ENCODE peak calls at places on chromosomes 3 and 15, in ten cellular contexts. One of them, this sample, is unnamed.

GRCh38 chr15:51314391-51315337 is 23.7 kb downstream of the CYP19A1 start:
- DNase-seq in stimulated activated effector memory CD8-positive, alpha-beta T cell treated with anti-CD3 and anti-CD28 coated beads, Interleukin-12 subunit alpha, Interleukin-12 subunit beta, amount 100 ng/mL, for 72 hours: no peak
- DNase-seq in posterior vena cava: no peak
- DNase-seq in OCI-M1: no peak
- DNase-seq in HFF-Myc: no peak
- DNase-seq in NCI-H69: no peak
- DNase-seq in M059J: no peak
- DNase-seq in memory B cell: no peak
- DNase-seq in ELR: no peak
- DNase-seq in KG1: no peak
- DNase-seq in this sample: no peak

GRCh38 chr3:15556512-15556911 is 35.0 kb upstream of the COLQ start:
- DNase-seq in stimulated activated effector memory CD8-positive, alpha-beta T cell treated with anti-CD3 and anti-CD28 coated beads, Interleukin-12 subunit alpha, Interleukin-12 subunit beta, amount 100 ng/mL, for 72 hours: no peak
- DNase-seq in posterior vena cava: no peak
- DNase-seq in OCI-M1: peak; percentile 10
- DNase-seq in HFF-Myc: no peak
- DNase-seq in NCI-H69: no peak
- DNase-seq in M059J: no peak
- DNase-seq in memory B cell: peak; percentile 30
- DNase-seq in ELR: no peak
- DNase-seq in KG1: no peak
- DNase-seq in this sample: no peak

GRCh38 chr3:171972965-171973364 is 66.4 kb upstream of the FNDC3B start:
- DNase-seq in stimulated activated effector memory CD8-positive, alpha-beta T cell treated with anti-CD3 and anti-CD28 coated beads, Interleukin-12 subunit alpha, Interleukin-12 subunit beta, amount 100 ng/mL, for 72 hours: no peak
- DNase-seq in posterior vena cava: no peak
- DNase-seq in OCI-M1: no peak
- DNase-seq in HFF-Myc: no peak
- DNase-seq in NCI-H69: no peak
- DNase-seq in M059J: no peak
- DNase-seq in memory B cell: no peak
- DNase-seq in ELR: no peak
- DNase-seq in KG1: no peak
- DNase-seq in this sample: no peak

GRCh38 chr15:59170295-59170881 is 36.3 kb upstream of the LDHAL6B start:
- DNase-seq in stimulated activated effector memory CD8-positive, alpha-beta T cell treated with anti-CD3 and anti-CD28 coated beads, Interleukin-12 subunit alpha, Interleukin-12 subunit beta, amount 100 ng/mL, for 72 hours: no peak
- DNase-seq in posterior vena cava: peak; percentile 85
- DNase-seq in OCI-M1: no peak
- DNase-seq in HFF-Myc: peak; percentile 98
- DNase-seq in NCI-H69: peak; percentile 93
- DNase-seq in M059J: peak; percentile 97
- DNase-seq in memory B cell: no peak
- DNase-seq in ELR: peak; percentile 71
- DNase-seq in KG1: no peak
- DNase-seq in this sample: no peak

GRCh38 chr3:38649500-38650247 is at the start of gene SCN5A:
- DNase-seq in stimulated activated effector memory CD8-positive, alpha-beta T cell treated with anti-CD3 and anti-CD28 coated beads, Interleukin-12 subunit alpha, Interleukin-12 subunit beta, amount 100 ng/mL, for 72 hours: no peak
- DNase-seq in posterior vena cava: peak; percentile 78
- DNase-seq in OCI-M1: peak; percentile 20
- DNase-seq in HFF-Myc: no peak
- DNase-seq in NCI-H69: peak; percentile 60
- DNase-seq in M059J: peak; percentile 31
- DNase-seq in memory B cell: no peak
- DNase-seq in ELR: peak; percentile 30
- DNase-seq in KG1: no peak
- DNase-seq in this sample: peak; percentile 13

GRCh38 chr15:44137750-44138149 is 57.3 kb downstream of the FRMD5 start:
- DNase-seq in stimulated activated effector memory CD8-positive, alpha-beta T cell treated with anti-CD3 and anti-CD28 coated beads, Interleukin-12 subunit alpha, Interleukin-12 subunit beta, amount 100 ng/mL, for 72 hours: no peak
- DNase-seq in posterior vena cava: no peak
- DNase-seq in OCI-M1: peak; percentile 66
- DNase-seq in HFF-Myc: no peak
- DNase-seq in NCI-H69: peak; percentile 91
- DNase-seq in M059J: peak; percentile 78
- DNase-seq in memory B cell: no peak
- DNase-seq in ELR: peak; percentile 34
- DNase-seq in KG1: no peak
- DNase-seq in this sample: no peak

GRCh38 chr3:40452562-40452875 is 4.6 kb upstream of the RPL14 start:
- DNase-seq in stimulated activated effector memory CD8-positive, alpha-beta T cell treated with anti-CD3 and anti-CD28 coated beads, Interleukin-12 subunit alpha, Interleukin-12 subunit beta, amount 100 ng/mL, for 72 hours: no peak
- DNase-seq in posterior vena cava: no peak
- DNase-seq in OCI-M1: no peak
- DNase-seq in HFF-Myc: no peak
- DNase-seq in NCI-H69: no peak
- DNase-seq in M059J: no peak
- DNase-seq in memory B cell: no peak
- DNase-seq in ELR: no peak
- DNase-seq in KG1: no peak
- DNase-seq in this sample: no peak

GRCh38 chr15:90691982-90692773 is 25.0 kb upstream of the BLM start:
- DNase-seq in stimulated activated effector memory CD8-positive, alpha-beta T cell treated with anti-CD3 and anti-CD28 coated beads, Interleukin-12 subunit alpha, Interleukin-12 subunit beta, amount 100 ng/mL, for 72 hours: no peak
- DNase-seq in posterior vena cava: no peak
- DNase-seq in OCI-M1: no peak
- DNase-seq in HFF-Myc: no peak
- DNase-seq in NCI-H69: no peak
- DNase-seq in M059J: no peak
- DNase-seq in memory B cell: no peak
- DNase-seq in ELR: no peak
- DNase-seq in KG1: no peak
- DNase-seq in this sample: no peak

GRCh38 chr3:170128977-170129431 is 52.5 kb downstream of the PHC3 start:
- DNase-seq in stimulated activated effector memory CD8-positive, alpha-beta T cell treated with anti-CD3 and anti-CD28 coated beads, Interleukin-12 subunit alpha, Interleukin-12 subunit beta, amount 100 ng/mL, for 72 hours: no peak
- DNase-seq in posterior vena cava: no peak
- DNase-seq in OCI-M1: peak; percentile 19
- DNase-seq in HFF-Myc: no peak
- DNase-seq in NCI-H69: peak; percentile 92
- DNase-seq in M059J: peak; percentile 46
- DNase-seq in memory B cell: no peak
- DNase-seq in ELR: peak; percentile 58
- DNase-seq in KG1: no peak
- DNase-seq in this sample: no peak

This sample was measured in NCI-H1105 treated with DMSO at 0.1 percent for 48 hours.